ENCODE peak calls at places on chromosomes 3 and 15, in four cellular contexts. One of them, this sample, is unnamed.

GRCh38 chr3:188309437-188310269 is 155.7 kb downstream of the LPP start:
- DNase-seq in cardiac muscle cell: no peak
- DNase-seq in fibroblast of lung: no peak
- DNase-seq in nephron progenitor cell: no peak
- DNase-seq in this sample: no peak

GRCh38 chr3:25433868-25434267 is 5.8 kb downstream of the RARB start:
- DNase-seq in cardiac muscle cell: peak
- DNase-seq in fibroblast of lung: no peak
- DNase-seq in nephron progenitor cell: no peak
- DNase-seq in this sample: no peak

GRCh38 chr3:179482857-179483256 is 31.6 kb upstream of the GNB4 start:
- DNase-seq in cardiac muscle cell: no peak
- DNase-seq in fibroblast of lung: no peak
- DNase-seq in nephron progenitor cell: no peak
- DNase-seq in this sample: no peak

GRCh38 chr15:90001683-90002427 is 731 bp downstream of the ZNF710 start:
- DNase-seq in cardiac muscle cell: peak
- DNase-seq in fibroblast of lung: peak
- DNase-seq in nephron progenitor cell: peak
- DNase-seq in this sample: peak

GRCh38 chr3:195060531-195061385 is 210.2 kb downstream of the XXYLT1 start:
- DNase-seq in cardiac muscle cell: no peak
- DNase-seq in fibroblast of lung: no peak
- DNase-seq in nephron progenitor cell: no peak
- DNase-seq in this sample: no peak

GRCh38 chr3:16512435-16513140 is 911 bp downstream of the RFTN1 start:
- DNase-seq in cardiac muscle cell: no peak
- DNase-seq in fibroblast of lung: no peak
- DNase-seq in nephron progenitor cell: peak
- DNase-seq in this sample: peak

GRCh38 chr3:12837295-12837986 is 3.9 kb downstream of the RPL32 start:
- DNase-seq in cardiac muscle cell: no peak
- DNase-seq in fibroblast of lung: no peak
- DNase-seq in nephron progenitor cell: no peak
- DNase-seq in this sample: no peak

GRCh38 chr3:1444196-1444595 is 351.4 kb downstream of the CNTN6 start:
- DNase-seq in cardiac muscle cell: no peak
- DNase-seq in fibroblast of lung: no peak
- DNase-seq in nephron progenitor cell: no peak
- DNase-seq in this sample: no peak

GRCh38 chr3:171829841-171830559 is 13.1 kb upstream of the TMEM212 start:
- DNase-seq in cardiac muscle cell: peak
- DNase-seq in fibroblast of lung: peak
- DNase-seq in nephron progenitor cell: peak
- DNase-seq in this sample: no peak

GRCh38 chr3:130857336-130858026 is 36.4 kb upstream of the ATP2C1 start:
- DNase-seq in cardiac muscle cell: no peak
- DNase-seq in fibroblast of lung: no peak
- DNase-seq in nephron progenitor cell: no peak
- DNase-seq in this sample: no peak

GRCh38 chr15:61227269-61228024 is 1.7 kb downstream of the RORA start:
- DNase-seq in cardiac muscle cell: peak
- DNase-seq in fibroblast of lung: peak
- DNase-seq in nephron progenitor cell: peak
- DNase-seq in this sample: no peak

GRCh38 chr15:90266061-90266431 is 574 bp downstream of the NGRN start:
- DNase-seq in cardiac muscle cell: peak
- DNase-seq in fibroblast of lung: peak
- DNase-seq in nephron progenitor cell: peak
- DNase-seq in this sample: no peak

GRCh38 chr15:83837946-83838571 is 184.1 kb downstream of the ADAMTSL3 start:
- DNase-seq in cardiac muscle cell: peak
- DNase-seq in fibroblast of lung: peak
- DNase-seq in nephron progenitor cell: peak
- DNase-seq in this sample: no peak

GRCh38 chr15:49758456-49758855 is 137.6 kb downstream of the DTWD1 start:
- DNase-seq in cardiac muscle cell: no peak
- DNase-seq in fibroblast of lung: no peak
- DNase-seq in nephron progenitor cell: no peak
- DNase-seq in this sample: no peak

DNA sequence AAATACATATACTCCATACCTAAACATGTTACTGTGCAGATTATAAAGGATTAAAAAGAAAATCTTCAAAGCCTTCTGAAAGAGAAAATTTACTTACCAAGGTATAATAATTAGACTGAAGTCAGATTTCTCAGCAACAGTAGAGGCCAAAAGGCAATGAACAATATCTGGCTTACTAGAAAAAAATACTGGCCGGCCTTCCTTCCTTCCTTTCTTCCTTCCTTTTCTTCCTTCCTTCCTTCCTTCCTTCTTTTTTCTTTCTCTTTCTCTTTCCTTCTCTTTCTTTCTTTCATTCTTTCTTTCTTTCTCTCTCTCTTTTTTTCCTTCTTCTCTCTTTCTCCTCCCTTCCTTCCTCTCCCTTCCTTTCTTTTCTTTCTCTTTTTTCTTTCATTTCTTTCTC is 209.6 kb downstream of the KCNH8 start:
- DNase-seq in cardiac muscle cell: no peak
- DNase-seq in fibroblast of lung: no peak
- DNase-seq in nephron progenitor cell: no peak
- DNase-seq in this sample: no peak
- TF ChIP-seq CTCF in cardiac muscle cell: no peak
- TF ChIP-seq CTCF in fibroblast of lung: no peak
- TF ChIP-seq CTCF in nephron progenitor cell: no peak
- TF ChIP-seq CTCF in this sample: no peak

DNA sequence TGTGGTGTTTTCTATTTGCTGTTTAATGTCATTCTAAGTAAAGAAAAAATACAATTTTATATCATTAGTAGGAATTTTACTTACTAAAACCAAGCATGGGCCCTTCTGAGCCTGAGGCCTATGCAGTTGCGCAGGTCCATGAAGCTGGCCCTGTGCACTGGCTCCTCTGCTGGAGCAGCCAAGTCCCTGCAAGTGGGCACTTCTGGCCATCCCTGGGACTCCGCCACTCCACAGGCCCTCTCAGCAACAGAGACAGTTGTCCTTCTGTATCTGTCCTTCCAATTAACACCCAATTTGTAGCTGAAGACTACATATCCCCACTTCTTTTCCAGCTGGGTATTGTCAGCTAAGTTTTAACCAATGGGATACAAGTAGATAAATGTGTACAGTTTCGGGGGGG is 49.9 kb upstream of the RYK start:
- DNase-seq in cardiac muscle cell: no peak
- DNase-seq in fibroblast of lung: no peak
- DNase-seq in nephron progenitor cell: no peak
- DNase-seq in this sample: no peak
- TF ChIP-seq CTCF in cardiac muscle cell: no peak
- TF ChIP-seq CTCF in fibroblast of lung: peak
- TF ChIP-seq CTCF in nephron progenitor cell: peak
- TF ChIP-seq CTCF in this sample: no peak

DNA sequence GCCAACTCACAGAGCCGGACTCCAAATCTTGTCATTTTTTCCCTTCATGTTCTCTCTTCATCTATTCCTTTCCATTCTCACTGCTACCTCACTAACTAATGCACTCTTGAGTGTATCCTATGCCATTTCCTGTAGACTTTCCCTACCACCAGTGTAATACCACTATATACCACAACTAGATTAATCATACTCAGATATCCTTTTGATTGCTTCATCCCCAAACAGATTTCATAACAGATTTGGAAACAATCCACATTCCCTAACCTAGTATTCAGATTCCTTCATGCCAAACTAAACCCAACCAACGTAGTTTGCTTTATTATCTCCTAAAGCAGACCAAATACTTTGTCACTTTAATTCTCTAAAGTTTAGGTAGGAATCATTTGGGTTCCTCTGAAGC is 2.6 kb upstream of the PLOD2 start:
- DNase-seq in cardiac muscle cell: peak
- DNase-seq in fibroblast of lung: peak
- DNase-seq in nephron progenitor cell: no peak
- DNase-seq in this sample: no peak
- TF ChIP-seq CTCF in cardiac muscle cell: peak
- TF ChIP-seq CTCF in fibroblast of lung: peak
- TF ChIP-seq CTCF in nephron progenitor cell: no peak
- TF ChIP-seq CTCF in this sample: no peak

DNA sequence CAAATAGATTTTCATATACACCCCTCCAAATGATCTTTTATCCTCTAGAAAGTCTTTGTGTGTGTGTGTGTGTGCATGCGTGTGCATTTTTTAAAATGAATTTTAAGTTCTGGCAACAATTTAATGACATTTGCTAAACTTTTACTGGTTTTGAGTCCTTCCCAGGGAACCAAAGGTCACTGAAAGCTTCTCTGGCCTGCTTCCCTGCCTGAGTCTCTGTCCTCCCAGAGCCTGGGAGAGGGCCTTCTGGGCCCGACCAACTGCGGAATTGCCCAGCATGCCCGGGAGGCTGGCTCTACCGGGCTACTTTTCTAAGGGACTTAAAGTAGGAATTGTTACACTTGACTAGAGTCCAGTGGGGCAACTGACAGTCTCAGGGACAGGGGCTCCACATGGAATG is 7.4 kb upstream of the RBPMS2 start:
- DNase-seq in cardiac muscle cell: no peak
- DNase-seq in fibroblast of lung: no peak
- DNase-seq in nephron progenitor cell: no peak
- DNase-seq in this sample: no peak
- TF ChIP-seq CTCF in cardiac muscle cell: no peak
- TF ChIP-seq CTCF in fibroblast of lung: no peak
- TF ChIP-seq CTCF in nephron progenitor cell: no peak
- TF ChIP-seq CTCF in this sample: no peak

DNA sequence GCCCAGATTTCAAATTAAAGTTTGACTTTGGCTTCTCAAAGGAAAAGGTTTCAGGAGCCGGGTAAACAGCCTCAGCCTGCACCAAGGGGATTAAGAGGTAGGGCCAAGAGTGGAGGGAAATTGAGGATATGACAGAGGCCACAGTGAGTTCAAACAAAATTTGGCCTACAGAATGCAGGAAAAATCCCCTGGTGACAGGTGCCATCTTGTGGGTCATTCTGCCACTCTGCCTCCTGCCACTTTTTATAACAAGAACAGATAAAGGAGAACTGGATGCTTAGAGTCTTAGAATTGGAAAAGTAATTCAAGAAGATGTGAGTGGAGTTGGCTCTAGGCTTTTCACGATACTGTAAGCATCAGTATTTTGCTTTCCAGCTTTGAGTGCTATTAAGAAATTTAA is 253.2 kb downstream of the NR2F2 start:
- DNase-seq in cardiac muscle cell: no peak
- DNase-seq in fibroblast of lung: no peak
- DNase-seq in nephron progenitor cell: no peak
- DNase-seq in this sample: no peak
- TF ChIP-seq CTCF in cardiac muscle cell: no peak
- TF ChIP-seq CTCF in fibroblast of lung: no peak
- TF ChIP-seq CTCF in nephron progenitor cell: no peak
- TF ChIP-seq CTCF in this sample: no peak

DNA sequence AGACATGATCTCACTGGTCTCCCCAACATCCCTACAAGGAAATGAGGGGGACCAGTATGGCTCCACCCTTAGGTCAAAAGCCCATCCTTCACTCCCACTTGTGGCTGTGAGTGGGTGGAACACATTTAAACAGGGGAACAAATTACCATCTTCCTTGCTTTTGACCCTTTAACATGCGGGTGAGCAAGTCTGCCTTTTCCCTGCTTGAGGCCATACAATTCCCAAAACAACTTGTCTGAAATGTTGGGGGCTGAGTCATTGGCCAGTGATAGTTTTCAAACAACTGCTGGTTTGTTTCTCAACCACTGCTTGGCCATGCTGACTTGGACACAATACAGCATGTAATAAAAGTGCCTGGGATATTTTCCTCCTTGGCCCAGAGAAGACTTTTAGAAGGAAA is 39.6 kb downstream of the COL8A1 start:
- DNase-seq in cardiac muscle cell: peak
- DNase-seq in fibroblast of lung: peak
- DNase-seq in nephron progenitor cell: no peak
- DNase-seq in this sample: no peak
- TF ChIP-seq CTCF in cardiac muscle cell: no peak
- TF ChIP-seq CTCF in fibroblast of lung: no peak
- TF ChIP-seq CTCF in nephron progenitor cell: no peak
- TF ChIP-seq CTCF in this sample: no peak